ENCODE peak calls at places on chromosomes 7 and 10, in eight cellular contexts. X is endothelial cell; P is HT-29; E is NCI-H1105 treated with DMSO at 0.1 percent for 48 hours; M is GM23248; J is activated effector memory CD4-positive, alpha-beta T cell treated with Interleukin-2 at 50 U/mL for 16 hours; B is stimulated activated CD4-positive, alpha-beta T cell treated with anti-CD3 and anti-CD28 coated beads, Interleukin-4, amount 100 ng/mL, for 4 hours; W is CD8-positive, alpha-beta T cell. T is an unnamed sample.

GRCh38 chr10:18238875-18239485 is 98.8 kb downstream of the CACNB2 start:
- DNase-seq in X (no peak), P (peak), E (peak), M (peak), J (no peak), B (no peak), W (no peak), T (peak)

GRCh38 chr10:49647554-49647953 is 31.9 kb upstream of the C10orf53 start:
- DNase-seq in X (no peak), P (no peak), E (no peak), M (no peak), J (no peak), B (no peak), W (no peak), T (no peak)

GRCh38 chr10:99859585-99859984 is 77.1 kb downstream of the ABCC2 start:
- DNase-seq in X (peak), P (no peak), E (no peak), M (no peak), J (no peak), B (no peak), W (no peak), T (no peak)

GRCh38 chr10:113616244-113617074 is 47.4 kb downstream of the NRAP start:
- DNase-seq in X (peak), P (no peak), E (no peak), M (peak), J (no peak), B (no peak), W (no peak), T (peak)

GRCh38 chr7:115499966-115500365 is 530.6 kb downstream of the TFEC start:
- DNase-seq in X (no peak), P (no peak), E (no peak), M (no peak), J (no peak), B (no peak), W (no peak), T (no peak)

GRCh38 chr7:44195901-44196300 is 4.9 kb upstream of the YKT6 start:
- DNase-seq in X (no peak), P (no peak), E (no peak), M (peak), J (no peak), B (no peak), W (no peak), T (no peak)

GRCh38 chr7:151936207-151936606 is 20.0 kb upstream of the GALNTL5 start:
- DNase-seq in X (no peak), P (no peak), E (no peak), M (no peak), J (no peak), B (no peak), W (no peak), T (no peak)

GRCh38 chr7:46969303-46970130 is 612.4 kb downstream of the TNS3 start:
- DNase-seq in X (no peak), P (peak), E (no peak), M (peak), J (no peak), B (no peak), W (no peak), T (no peak)

GRCh38 chr10:116888380-116889055 is 39.2 kb downstream of the ENO4 start:
- DNase-seq in X (no peak), P (peak), E (no peak), M (peak), J (no peak), B (no peak), W (no peak), T (peak)

GRCh38 chr7:155862516-155863257 is 50.4 kb upstream of the SHH start:
- DNase-seq in X (no peak), P (no peak), E (no peak), M (no peak), J (no peak), B (no peak), W (no peak), T (no peak)

GRCh38 chr10:110013615-110014293 is 6.0 kb downstream of the ADD3 start:
- DNase-seq in X (no peak), P (peak), E (no peak), M (peak), J (no peak), B (no peak), W (peak), T (no peak)

GRCh38 chr7:99111591-99111990 is 32.3 kb downstream of the SMURF1 start:
- DNase-seq in X (no peak), P (no peak), E (no peak), M (no peak), J (no peak), B (no peak), W (no peak), T (no peak)

GRCh38 chr10:62632071-62632809 is 172.3 kb upstream of the ADO start:
- DNase-seq in X (no peak), P (no peak), E (no peak), M (no peak), J (peak), B (no peak), W (peak), T (no peak)

GRCh38 chr7:50657912-50658311 is 92.7 kb upstream of the DDC start:
- DNase-seq in X (no peak), P (no peak), E (no peak), M (no peak), J (no peak), B (no peak), W (no peak), T (no peak)

GRCh38 chr7:46682841-46683624 is 762.0 kb upstream of the IGFBP3 start:
- DNase-seq in X (no peak), P (no peak), E (no peak), M (peak), J (no peak), B (no peak), W (no peak), T (no peak)

GRCh38 chr7:901388-902154 is 25.2 kb downstream of the GET4 start:
- DNase-seq in X (peak), P (peak), E (peak), M (peak), J (no peak), B (peak), W (no peak), T (peak)

GRCh38 chr7:1758417-1758858 is 88.4 kb downstream of the ELFN1 start:
- DNase-seq in X (no peak), P (peak), E (peak), M (peak), J (no peak), B (peak), W (no peak), T (peak)

GRCh38 chr10:110323503-110323902 is 18.8 kb upstream of the SMNDC1 start:
- DNase-seq in X (no peak), P (no peak), E (no peak), M (peak), J (no peak), B (no peak), W (no peak), T (no peak)

GRCh38 chr10:132538031-132538789 is 623 bp downstream of the INPP5A start:
- DNase-seq in X (no peak), P (no peak), E (no peak), M (peak), J (no peak), B (no peak), W (no peak), T (no peak)

GRCh38 chr7:29649876-29650275 is 86.2 kb downstream of the PRR15 start:
- DNase-seq in X (no peak), P (no peak), E (no peak), M (no peak), J (no peak), B (no peak), W (no peak), T (no peak)

GRCh38 chr10:43026039-43026973 is 50.6 kb upstream of the RET start:
- DNase-seq in X (no peak), P (no peak), E (no peak), M (no peak), J (no peak), B (no peak), W (no peak), T (peak)

GRCh38 chr7:100895956-100896742 is 461 bp upstream of the ACHE start:
- DNase-seq in X (no peak), P (peak), E (peak), M (no peak), J (no peak), B (no peak), W (no peak), T (no peak)

GRCh38 chr10:105952153-105952552 is 1212.4 kb downstream of the SORCS1 start:
- DNase-seq in X (peak), P (peak), E (peak), M (peak), J (no peak), B (no peak), W (no peak), T (peak)

GRCh38 chr7:30731619-30732018 is 20.3 kb upstream of the INMT start:
- DNase-seq in X (no peak), P (no peak), E (no peak), M (no peak), J (no peak), B (no peak), W (no peak), T (no peak)

GRCh38 chr7:99120503-99120902 is 23.4 kb downstream of the SMURF1 start:
- DNase-seq in X (no peak), P (no peak), E (no peak), M (peak), J (no peak), B (no peak), W (no peak), T (no peak)

GRCh38 chr7:148650232-148650858 is 48.4 kb upstream of the CUL1 start:
- DNase-seq in X (no peak), P (no peak), E (no peak), M (peak), J (no peak), B (no peak), W (no peak), T (no peak)

GRCh38 chr10:53619678-53620077 is 847.1 kb upstream of the MBL2 start:
- DNase-seq in X (no peak), P (no peak), E (no peak), M (no peak), J (no peak), B (no peak), W (no peak), T (no peak)

GRCh38 chr10:132808247-132808567 is 22.3 kb upstream of the NKX6-2 start:
- DNase-seq in X (no peak), P (no peak), E (no peak), M (no peak), J (no peak), B (no peak), W (no peak), T (no peak)

GRCh38 chr7:98276241-98276761 is 5.2 kb upstream of the BRI3 start:
- DNase-seq in X (no peak), P (no peak), E (no peak), M (peak), J (no peak), B (no peak), W (no peak), T (no peak)

GRCh38 chr10:95496246-95496911 is 64.8 kb downstream of the SORBS1 start:
- DNase-seq in X (no peak), P (no peak), E (no peak), M (peak), J (no peak), B (no peak), W (no peak), T (no peak)

GRCh38 chr10:58267713-58268453 is at the start of gene IPMK:
- DNase-seq in X (peak), P (peak), E (peak), M (peak), J (peak), B (peak), W (peak), T (peak)

GRCh38 chr7:2610898-2611297 is 20.9 kb upstream of the TTYH3 start:
- DNase-seq in X (no peak), P (no peak), E (no peak), M (no peak), J (no peak), B (no peak), W (no peak), T (no peak)

GRCh38 chr7:30321089-30321991 is 36.9 kb downstream of the ZNRF2 start:
- DNase-seq in X (no peak), P (no peak), E (no peak), M (peak), J (no peak), B (no peak), W (no peak), T (no peak)

GRCh38 chr10:113736576-113736975 is 14.9 kb upstream of the PLEKHS1 start:
- DNase-seq in X (no peak), P (no peak), E (no peak), M (peak), J (no peak), B (no peak), W (no peak), T (no peak)

GRCh38 chr10:36424377-36424971 is 700.9 kb upstream of the ANKRD30A start:
- DNase-seq in X (no peak), P (no peak), E (no peak), M (no peak), J (no peak), B (no peak), W (no peak), T (no peak)

GRCh38 chr10:117987242-117987909 is 59.4 kb downstream of the RAB11FIP2 start:
- DNase-seq in X (no peak), P (no peak), E (no peak), M (peak), J (no peak), B (no peak), W (no peak), T (no peak)

GRCh38 chr7:141466151-141466904 is 84.9 kb upstream of the AGK start:
- DNase-seq in X (no peak), P (no peak), E (no peak), M (no peak), J (no peak), B (no peak), W (no peak), T (no peak)